ENCODE peak calls at places on chromosome 3, in six cellular contexts. One of them, this sample, is unnamed.

GRCh38 chr3:56855856-56856538 is 54.2 kb upstream of the ARHGEF3 start:
- DNase-seq in HCT116: no peak
- DNase-seq in GM12878: no peak
- DNase-seq in K562: peak
- DNase-seq in HepG2: peak
- DNase-seq in H1: peak
- DNase-seq in this sample: peak

GRCh38 chr3:65246561-65246960 is 558.8 kb upstream of the ADAMTS9 start:
- DNase-seq in HepG2: no peak
- DNase-seq in K562: no peak
- DNase-seq in GM12878: no peak
- DNase-seq in HCT116: no peak
- DNase-seq in H1: no peak
- DNase-seq in this sample: no peak

GRCh38 chr3:53242642-53243041 is 13.2 kb downstream of the TKT start:
- DNase-seq in HCT116: no peak
- DNase-seq in GM12878: no peak
- DNase-seq in HepG2: no peak
- DNase-seq in K562: no peak
- DNase-seq in H1: no peak
- DNase-seq in this sample: no peak

GRCh38 chr3:195070321-195070720 is 200.6 kb downstream of the XXYLT1 start:
- DNase-seq in HCT116: no peak
- DNase-seq in GM12878: no peak
- DNase-seq in K562: no peak
- DNase-seq in HepG2: no peak
- DNase-seq in H1: no peak
- DNase-seq in this sample: no peak

GRCh38 chr3:132595036-132595435 is 2.0 kb upstream of the ACKR4 start:
- DNase-seq in K562: no peak
- DNase-seq in GM12878: no peak
- DNase-seq in HCT116: no peak
- DNase-seq in H1: no peak
- DNase-seq in HepG2: no peak
- DNase-seq in this sample: peak

GRCh38 chr3:195859061-195859845 is 47.5 kb upstream of the MUC4 start:
- DNase-seq in HepG2: peak
- DNase-seq in GM12878: no peak
- DNase-seq in HCT116: peak
- DNase-seq in H1: peak
- DNase-seq in K562: peak
- DNase-seq in this sample: peak

GRCh38 chr3:100782359-100782758 is 73.1 kb downstream of the TFG start:
- DNase-seq in K562: no peak
- DNase-seq in GM12878: no peak
- DNase-seq in HCT116: no peak
- DNase-seq in H1: no peak
- DNase-seq in HepG2: no peak
- DNase-seq in this sample: no peak

GRCh38 chr3:63578858-63579257 is 73.6 kb upstream of the SNTN start:
- DNase-seq in K562: no peak
- DNase-seq in GM12878: no peak
- DNase-seq in HepG2: no peak
- DNase-seq in HCT116: no peak
- DNase-seq in H1: no peak
- DNase-seq in this sample: no peak

GRCh38 chr3:65979152-65979551 is 59.6 kb downstream of the MAGI1 start:
- DNase-seq in K562: no peak
- DNase-seq in H1: no peak
- DNase-seq in HCT116: no peak
- DNase-seq in HepG2: no peak
- DNase-seq in GM12878: no peak
- DNase-seq in this sample: no peak

GRCh38 chr3:101036213-101036618 is 43.0 kb upstream of the ABI3BP start:
- DNase-seq in GM12878: no peak
- DNase-seq in K562: no peak
- DNase-seq in H1: no peak
- DNase-seq in HepG2: peak
- DNase-seq in HCT116: peak
- DNase-seq in this sample: peak

GRCh38 chr3:141498592-141499223 is 11.9 kb downstream of the RASA2 start:
- DNase-seq in H1: no peak
- DNase-seq in K562: no peak
- DNase-seq in GM12878: peak
- DNase-seq in HepG2: no peak
- DNase-seq in HCT116: no peak
- DNase-seq in this sample: no peak

GRCh38 chr3:56800373-56801150 is 1.2 kb downstream of the ARHGEF3 start:
- DNase-seq in GM12878: no peak
- DNase-seq in HCT116: no peak
- DNase-seq in K562: no peak
- DNase-seq in HepG2: no peak
- DNase-seq in H1: no peak
- DNase-seq in this sample: peak

GRCh38 chr3:14388200-14388599 is 14.2 kb upstream of the SLC6A6 start:
- DNase-seq in HepG2: no peak
- DNase-seq in H1: no peak
- DNase-seq in K562: no peak
- DNase-seq in HCT116: no peak
- DNase-seq in GM12878: no peak
- DNase-seq in this sample: no peak

GRCh38 chr3:38603731-38604131 is 45.8 kb downstream of the SCN5A start:
- DNase-seq in HCT116: no peak
- DNase-seq in H1: no peak
- DNase-seq in K562: no peak
- DNase-seq in HepG2: no peak
- DNase-seq in GM12878: no peak
- DNase-seq in this sample: no peak

GRCh38 chr3:29282431-29283296 is 1.8 kb downstream of the RBMS3 start:
- DNase-seq in GM12878: no peak
- DNase-seq in HCT116: no peak
- DNase-seq in H1: no peak
- DNase-seq in K562: no peak
- DNase-seq in HepG2: no peak
- DNase-seq in this sample: peak

GRCh38 chr3:99562990-99563607 is 75.3 kb upstream of the COL8A1 start:
- DNase-seq in HCT116: no peak
- DNase-seq in GM12878: no peak
- DNase-seq in K562: no peak
- DNase-seq in H1: no peak
- DNase-seq in HepG2: no peak
- DNase-seq in this sample: peak

GRCh38 chr3:141450727-141451378 is 36.0 kb upstream of the RASA2 start:
- DNase-seq in GM12878: no peak
- DNase-seq in H1: no peak
- DNase-seq in K562: peak
- DNase-seq in HCT116: no peak
- DNase-seq in HepG2: no peak
- DNase-seq in this sample: no peak

GRCh38 chr3:38003371-38003816 is 12.8 kb downstream of the VILL start:
- DNase-seq in HepG2: peak
- DNase-seq in K562: peak
- DNase-seq in HCT116: no peak
- DNase-seq in H1: peak
- DNase-seq in GM12878: no peak
- DNase-seq in this sample: peak

GRCh38 chr3:12193485-12194165 is 34.9 kb upstream of the TIMP4 start:
- DNase-seq in HepG2: peak
- DNase-seq in GM12878: peak
- DNase-seq in HCT116: peak
- DNase-seq in K562: peak
- DNase-seq in H1: no peak
- DNase-seq in this sample: peak

GRCh38 chr3:179565496-179565895 is 2.8 kb downstream of the ACTL6A start:
- DNase-seq in HepG2: no peak
- DNase-seq in H1: no peak
- DNase-seq in HCT116: no peak
- DNase-seq in GM12878: peak
- DNase-seq in K562: no peak
- DNase-seq in this sample: no peak

GRCh38 chr3:124121379-124122336 is 129.7 kb upstream of the ROPN1 start:
- DNase-seq in K562: no peak
- DNase-seq in GM12878: no peak
- DNase-seq in HCT116: no peak
- DNase-seq in H1: no peak
- DNase-seq in HepG2: no peak
- DNase-seq in this sample: no peak

DNA sequence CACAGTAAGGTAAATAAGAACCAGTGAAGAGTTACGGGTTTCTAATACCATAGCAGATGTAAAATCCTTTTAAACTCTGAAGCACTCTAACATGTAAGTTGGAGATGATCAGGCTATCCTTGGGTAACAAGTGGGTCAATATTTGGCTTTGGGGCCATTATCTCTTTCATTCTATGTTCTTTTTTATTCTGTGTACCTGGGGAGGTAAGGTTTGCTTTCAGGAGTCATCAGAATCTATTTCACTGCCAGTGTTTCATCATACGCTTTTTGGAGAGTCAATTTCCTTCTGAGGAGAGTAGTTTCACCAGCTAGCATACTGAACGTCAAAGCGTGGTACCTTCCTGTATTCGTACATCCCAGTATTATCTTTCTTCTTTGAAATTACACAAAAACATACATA is 166.5 kb downstream of the GMNC start:
- DNase-seq in HepG2: peak
- DNase-seq in K562: no peak
- DNase-seq in GM12878: no peak
- DNase-seq in HCT116: no peak
- DNase-seq in H1: no peak
- DNase-seq in this sample: no peak
- TF ChIP-seq POLR2AphosphoS5 in HepG2: no peak
- TF ChIP-seq POLR2AphosphoS5 in K562: no peak
- TF ChIP-seq POLR2AphosphoS5 in GM12878: no peak
- TF ChIP-seq POLR2AphosphoS5 in HCT116: no peak
- TF ChIP-seq POLR2AphosphoS5 in H1: no peak
- TF ChIP-seq POLR2AphosphoS5 in this sample: no peak

GRCh38 chr3:136750922-136751258 is 1.3 kb downstream of the STAG1 start:
- DNase-seq in H1: no peak
- DNase-seq in K562: no peak
- DNase-seq in HepG2: no peak
- DNase-seq in HCT116: no peak
- DNase-seq in GM12878: no peak
- DNase-seq in this sample: no peak

GRCh38 chr3:136752327-136753111 is at the start of gene STAG1:
- DNase-seq in HCT116: peak
- DNase-seq in K562: peak
- DNase-seq in HepG2: peak
- DNase-seq in H1: peak
- DNase-seq in GM12878: peak
- DNase-seq in this sample: peak

GRCh38 chr3:136753112-136753939 is 1.1 kb upstream of the STAG1 start:
- DNase-seq in HCT116: no peak
- DNase-seq in H1: no peak
- DNase-seq in GM12878: no peak
- DNase-seq in K562: peak
- DNase-seq in HepG2: no peak
- DNase-seq in this sample: no peak

GRCh38 chr3:136751259-136752045 is 726 bp downstream of the STAG1 start:
- DNase-seq in H1: peak
- DNase-seq in K562: peak
- DNase-seq in HCT116: no peak
- DNase-seq in HepG2: peak
- DNase-seq in GM12878: no peak
- DNase-seq in this sample: peak

DNA sequence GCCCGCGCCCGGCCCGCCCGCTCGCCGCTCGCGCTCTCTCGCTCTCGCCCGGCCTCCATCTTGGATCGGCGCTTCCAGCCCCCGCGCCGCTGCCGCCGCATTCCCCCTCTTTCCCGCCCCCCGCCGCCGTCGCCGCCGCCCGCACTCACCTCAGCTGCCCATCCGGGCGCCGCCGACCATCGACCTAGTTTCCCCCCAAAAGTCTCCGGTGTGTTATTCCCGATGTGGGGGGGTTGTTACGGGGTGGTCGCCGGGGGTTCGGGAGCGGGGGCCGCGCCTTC is 192 bp downstream of the STAG1 start:
- DNase-seq in GM12878: no peak
- DNase-seq in K562: peak
- DNase-seq in HepG2: no peak
- DNase-seq in HCT116: no peak
- DNase-seq in H1: no peak
- DNase-seq in this sample: no peak
- H2AFZ ChIP-seq in GM12878: peak
- H2AFZ ChIP-seq in K562: peak
- H2AFZ ChIP-seq in HepG2: no peak
- H2AFZ ChIP-seq in HCT116: no peak
- H2AFZ ChIP-seq in H1: no peak
- H2AFZ ChIP-seq in this sample: peak

GRCh38 chr3:10142707-10143560 is 1.4 kb downstream of the VHL start:
- DNase-seq in K562: peak
- DNase-seq in HepG2: no peak
- DNase-seq in H1: no peak
- DNase-seq in HCT116: no peak
- DNase-seq in GM12878: no peak
- DNase-seq in this sample: no peak
- TF ChIP-seq POLR2A in K562: no peak
- TF ChIP-seq POLR2A in HepG2: no peak
- TF ChIP-seq POLR2A in H1: no peak
- TF ChIP-seq POLR2A in HCT116: no peak
- TF ChIP-seq POLR2A in GM12878: no peak
- TF ChIP-seq POLR2A in this sample: no peak

GRCh38 chr3:18445421-18446066 is 20.4 kb upstream of the SATB1 start:
- DNase-seq in HCT116: no peak
- DNase-seq in GM12878: no peak
- DNase-seq in H1: no peak
- DNase-seq in HepG2: no peak
- DNase-seq in K562: no peak
- DNase-seq in this sample: no peak
- TF ChIP-seq POLR2AphosphoS5 in HCT116: no peak
- TF ChIP-seq POLR2AphosphoS5 in GM12878: no peak
- TF ChIP-seq POLR2AphosphoS5 in H1: peak
- TF ChIP-seq POLR2AphosphoS5 in HepG2: no peak
- TF ChIP-seq POLR2AphosphoS5 in K562: no peak
- TF ChIP-seq POLR2AphosphoS5 in this sample: no peak

This sample was measured in endothelial cell of umbilical vein.